ENCODE peak calls at places on chromosomes 11 and 22, in ten cellular contexts. One of them, this sample, is unnamed.

GRCh38 chr11:128890543-128891409 is at the start of gene KCNJ5:
- DNase-seq in endodermal cell: peak
- DNase-seq in amniotic stem cell: no peak
- DNase-seq in H7: peak
- DNase-seq in coronary artery: no peak
- DNase-seq in activated T-cell treated with anti-CD3 and anti-CD28 coated beads for 48 hours: no peak
- DNase-seq in AG04449: no peak
- DNase-seq in GM12891: no peak
- DNase-seq in H4: no peak
- DNase-seq in prostate gland: peak
- DNase-seq in this sample: peak

GRCh38 chr11:7611411-7611810 is 61.9 kb downstream of the CYB5R2 start:
- DNase-seq in AG04449: no peak
- DNase-seq in coronary artery: no peak
- DNase-seq in GM12891: no peak
- DNase-seq in activated T-cell treated with anti-CD3 and anti-CD28 coated beads for 48 hours: no peak
- DNase-seq in prostate gland: no peak
- DNase-seq in amniotic stem cell: no peak
- DNase-seq in H4: no peak
- DNase-seq in endodermal cell: no peak
- DNase-seq in H7: no peak
- DNase-seq in this sample: peak

GRCh38 chr22:21714784-21715183 is 20.8 kb downstream of the YPEL1 start:
- DNase-seq in H7: no peak
- DNase-seq in GM12891: no peak
- DNase-seq in amniotic stem cell: no peak
- DNase-seq in activated T-cell treated with anti-CD3 and anti-CD28 coated beads for 48 hours: no peak
- DNase-seq in endodermal cell: no peak
- DNase-seq in coronary artery: no peak
- DNase-seq in prostate gland: no peak
- DNase-seq in AG04449: no peak
- DNase-seq in H4: no peak
- DNase-seq in this sample: no peak

GRCh38 chr11:94767701-94768601 is at the start of gene AMOTL1:
- DNase-seq in AG04449: no peak
- DNase-seq in prostate gland: peak
- DNase-seq in coronary artery: peak
- DNase-seq in GM12891: peak
- DNase-seq in amniotic stem cell: peak
- DNase-seq in H7: peak
- DNase-seq in activated T-cell treated with anti-CD3 and anti-CD28 coated beads for 48 hours: peak
- DNase-seq in endodermal cell: peak
- DNase-seq in H4: peak
- DNase-seq in this sample: no peak

GRCh38 chr22:31244044-31244942 is 32.2 kb downstream of the LIMK2 start:
- DNase-seq in prostate gland: no peak
- DNase-seq in H4: peak
- DNase-seq in endodermal cell: peak
- DNase-seq in AG04449: peak
- DNase-seq in activated T-cell treated with anti-CD3 and anti-CD28 coated beads for 48 hours: no peak
- DNase-seq in coronary artery: no peak
- DNase-seq in GM12891: no peak
- DNase-seq in H7: peak
- DNase-seq in amniotic stem cell: peak
- DNase-seq in this sample: no peak

GRCh38 chr11:121133046-121133445 is 32.0 kb downstream of the TECTA start:
- DNase-seq in H4: no peak
- DNase-seq in endodermal cell: no peak
- DNase-seq in H7: no peak
- DNase-seq in activated T-cell treated with anti-CD3 and anti-CD28 coated beads for 48 hours: no peak
- DNase-seq in prostate gland: no peak
- DNase-seq in GM12891: no peak
- DNase-seq in AG04449: no peak
- DNase-seq in coronary artery: no peak
- DNase-seq in amniotic stem cell: no peak
- DNase-seq in this sample: no peak

GRCh38 chr22:33922268-33922667 is 2.0 kb upstream of the LARGE1 start:
- DNase-seq in prostate gland: peak
- DNase-seq in H4: no peak
- DNase-seq in amniotic stem cell: no peak
- DNase-seq in GM12891: no peak
- DNase-seq in H7: no peak
- DNase-seq in activated T-cell treated with anti-CD3 and anti-CD28 coated beads for 48 hours: no peak
- DNase-seq in endodermal cell: peak
- DNase-seq in coronary artery: no peak
- DNase-seq in AG04449: no peak
- DNase-seq in this sample: no peak

GRCh38 chr11:57216463-57216862 is 20.6 kb downstream of the APLNR start:
- DNase-seq in H7: no peak
- DNase-seq in activated T-cell treated with anti-CD3 and anti-CD28 coated beads for 48 hours: no peak
- DNase-seq in amniotic stem cell: no peak
- DNase-seq in AG04449: no peak
- DNase-seq in coronary artery: no peak
- DNase-seq in prostate gland: no peak
- DNase-seq in H4: no peak
- DNase-seq in GM12891: no peak
- DNase-seq in endodermal cell: no peak
- DNase-seq in this sample: no peak

GRCh38 chr11:130146797-130147196 is 12.8 kb upstream of the ST14 start:
- DNase-seq in amniotic stem cell: no peak
- DNase-seq in prostate gland: no peak
- DNase-seq in GM12891: no peak
- DNase-seq in endodermal cell: no peak
- DNase-seq in H4: no peak
- DNase-seq in coronary artery: peak
- DNase-seq in H7: no peak
- DNase-seq in activated T-cell treated with anti-CD3 and anti-CD28 coated beads for 48 hours: no peak
- DNase-seq in AG04449: no peak
- DNase-seq in this sample: peak

GRCh38 chr11:69292221-69292648 is 1.7 kb upstream of the MYEOV start:
- DNase-seq in amniotic stem cell: no peak
- DNase-seq in H7: peak
- DNase-seq in endodermal cell: peak
- DNase-seq in H4: no peak
- DNase-seq in GM12891: no peak
- DNase-seq in AG04449: no peak
- DNase-seq in coronary artery: no peak
- DNase-seq in activated T-cell treated with anti-CD3 and anti-CD28 coated beads for 48 hours: peak
- DNase-seq in prostate gland: no peak
- DNase-seq in this sample: no peak

GRCh38 chr11:12724301-12725046 is 50.3 kb downstream of the TEAD1 start:
- DNase-seq in amniotic stem cell: peak
- DNase-seq in coronary artery: no peak
- DNase-seq in endodermal cell: peak
- DNase-seq in H4: peak
- DNase-seq in GM12891: no peak
- DNase-seq in prostate gland: peak
- DNase-seq in activated T-cell treated with anti-CD3 and anti-CD28 coated beads for 48 hours: no peak
- DNase-seq in AG04449: peak
- DNase-seq in H7: peak
- DNase-seq in this sample: peak

GRCh38 chr11:77073328-77074001 is 6.7 kb downstream of the CAPN5 start:
- DNase-seq in activated T-cell treated with anti-CD3 and anti-CD28 coated beads for 48 hours: no peak
- DNase-seq in GM12891: no peak
- DNase-seq in prostate gland: peak
- DNase-seq in amniotic stem cell: peak
- DNase-seq in coronary artery: peak
- DNase-seq in H7: peak
- DNase-seq in endodermal cell: peak
- DNase-seq in H4: peak
- DNase-seq in AG04449: peak
- DNase-seq in this sample: peak

GRCh38 chr11:57903441-57904123 is 120.1 kb upstream of the OR9Q1 start:
- DNase-seq in prostate gland: peak
- DNase-seq in H4: peak
- DNase-seq in endodermal cell: peak
- DNase-seq in coronary artery: no peak
- DNase-seq in AG04449: no peak
- DNase-seq in H7: no peak
- DNase-seq in GM12891: peak
- DNase-seq in activated T-cell treated with anti-CD3 and anti-CD28 coated beads for 48 hours: peak
- DNase-seq in amniotic stem cell: no peak
- DNase-seq in this sample: peak

GRCh38 chr11:65417221-65417701 is 5.3 kb upstream of the NEAT1 start:
- DNase-seq in prostate gland: peak
- DNase-seq in H4: no peak
- DNase-seq in amniotic stem cell: no peak
- DNase-seq in AG04449: no peak
- DNase-seq in H7: peak
- DNase-seq in activated T-cell treated with anti-CD3 and anti-CD28 coated beads for 48 hours: no peak
- DNase-seq in GM12891: no peak
- DNase-seq in coronary artery: peak
- DNase-seq in endodermal cell: peak
- DNase-seq in this sample: peak

GRCh38 chr11:116598036-116598435 is 174.8 kb downstream of the BUD13 start:
- DNase-seq in activated T-cell treated with anti-CD3 and anti-CD28 coated beads for 48 hours: no peak
- DNase-seq in endodermal cell: peak
- DNase-seq in amniotic stem cell: no peak
- DNase-seq in AG04449: no peak
- DNase-seq in coronary artery: no peak
- DNase-seq in H4: no peak
- DNase-seq in GM12891: no peak
- DNase-seq in prostate gland: no peak
- DNase-seq in H7: no peak
- DNase-seq in this sample: no peak

GRCh38 chr22:49934144-49934890 is 15.9 kb downstream of the CRELD2 start:
- DNase-seq in H7: peak
- DNase-seq in prostate gland: peak
- DNase-seq in H4: peak
- DNase-seq in amniotic stem cell: no peak
- DNase-seq in coronary artery: no peak
- DNase-seq in AG04449: no peak
- DNase-seq in activated T-cell treated with anti-CD3 and anti-CD28 coated beads for 48 hours: no peak
- DNase-seq in endodermal cell: no peak
- DNase-seq in GM12891: no peak
- DNase-seq in this sample: no peak

GRCh38 chr11:128026596-128026995 is 560.8 kb downstream of the ETS1 start:
- DNase-seq in AG04449: peak
- DNase-seq in coronary artery: no peak
- DNase-seq in H7: no peak
- DNase-seq in prostate gland: no peak
- DNase-seq in H4: peak
- DNase-seq in GM12891: no peak
- DNase-seq in activated T-cell treated with anti-CD3 and anti-CD28 coated beads for 48 hours: no peak
- DNase-seq in endodermal cell: no peak
- DNase-seq in amniotic stem cell: peak
- DNase-seq in this sample: no peak

GRCh38 chr11:86103808-86104207 is 34.9 kb upstream of the PICALM start:
- DNase-seq in H4: no peak
- DNase-seq in H7: no peak
- DNase-seq in coronary artery: no peak
- DNase-seq in endodermal cell: no peak
- DNase-seq in amniotic stem cell: no peak
- DNase-seq in AG04449: no peak
- DNase-seq in GM12891: no peak
- DNase-seq in activated T-cell treated with anti-CD3 and anti-CD28 coated beads for 48 hours: no peak
- DNase-seq in prostate gland: no peak
- DNase-seq in this sample: no peak

GRCh38 chr22:50229370-50229769 is 15.5 kb downstream of the TUBGCP6 start:
- DNase-seq in amniotic stem cell: no peak
- DNase-seq in activated T-cell treated with anti-CD3 and anti-CD28 coated beads for 48 hours: no peak
- DNase-seq in endodermal cell: no peak
- DNase-seq in AG04449: no peak
- DNase-seq in prostate gland: no peak
- DNase-seq in H4: no peak
- DNase-seq in coronary artery: no peak
- DNase-seq in GM12891: no peak
- DNase-seq in H7: no peak
- DNase-seq in this sample: no peak

GRCh38 chr11:48307760-48308386 is 1.9 kb downstream of the OR4S1 start:
- DNase-seq in H4: peak
- DNase-seq in AG04449: no peak
- DNase-seq in GM12891: peak
- DNase-seq in prostate gland: peak
- DNase-seq in amniotic stem cell: no peak
- DNase-seq in activated T-cell treated with anti-CD3 and anti-CD28 coated beads for 48 hours: peak
- DNase-seq in endodermal cell: peak
- DNase-seq in H7: peak
- DNase-seq in coronary artery: no peak
- DNase-seq in this sample: peak

GRCh38 chr11:106072804-106073203 is 4.3 kb downstream of the KBTBD3 start:
- DNase-seq in AG04449: no peak
- DNase-seq in coronary artery: no peak
- DNase-seq in activated T-cell treated with anti-CD3 and anti-CD28 coated beads for 48 hours: no peak
- DNase-seq in H4: no peak
- DNase-seq in H7: no peak
- DNase-seq in prostate gland: no peak
- DNase-seq in GM12891: no peak
- DNase-seq in amniotic stem cell: no peak
- DNase-seq in endodermal cell: no peak
- DNase-seq in this sample: no peak

GRCh38 chr11:37511425-37511933 is 913.4 kb upstream of the RAG2 start:
- DNase-seq in H7: no peak
- DNase-seq in amniotic stem cell: no peak
- DNase-seq in endodermal cell: no peak
- DNase-seq in H4: peak
- DNase-seq in coronary artery: no peak
- DNase-seq in AG04449: peak
- DNase-seq in activated T-cell treated with anti-CD3 and anti-CD28 coated beads for 48 hours: no peak
- DNase-seq in GM12891: no peak
- DNase-seq in prostate gland: no peak
- DNase-seq in this sample: no peak

GRCh38 chr11:8532475-8532874 is 61.6 kb downstream of the STK33 start:
- DNase-seq in H7: no peak
- DNase-seq in GM12891: peak
- DNase-seq in H4: no peak
- DNase-seq in prostate gland: no peak
- DNase-seq in endodermal cell: no peak
- DNase-seq in coronary artery: no peak
- DNase-seq in amniotic stem cell: no peak
- DNase-seq in activated T-cell treated with anti-CD3 and anti-CD28 coated beads for 48 hours: no peak
- DNase-seq in AG04449: no peak
- DNase-seq in this sample: no peak

GRCh38 chr22:33747029-33747428 is 173.2 kb downstream of the LARGE1 start:
- DNase-seq in AG04449: no peak
- DNase-seq in prostate gland: no peak
- DNase-seq in amniotic stem cell: no peak
- DNase-seq in H4: no peak
- DNase-seq in H7: no peak
- DNase-seq in activated T-cell treated with anti-CD3 and anti-CD28 coated beads for 48 hours: no peak
- DNase-seq in endodermal cell: no peak
- DNase-seq in coronary artery: no peak
- DNase-seq in GM12891: no peak
- DNase-seq in this sample: peak

GRCh38 chr11:70399681-70400112 is 1.4 kb downstream of the CTTN start:
- DNase-seq in GM12891: no peak
- DNase-seq in coronary artery: peak
- DNase-seq in prostate gland: peak
- DNase-seq in endodermal cell: peak
- DNase-seq in H4: peak
- DNase-seq in amniotic stem cell: peak
- DNase-seq in activated T-cell treated with anti-CD3 and anti-CD28 coated beads for 48 hours: no peak
- DNase-seq in AG04449: peak
- DNase-seq in H7: peak
- DNase-seq in this sample: peak

GRCh38 chr11:42049650-42050049 is 590.2 kb upstream of the LRRC4C start:
- DNase-seq in activated T-cell treated with anti-CD3 and anti-CD28 coated beads for 48 hours: no peak
- DNase-seq in H4: no peak
- DNase-seq in GM12891: no peak
- DNase-seq in H7: no peak
- DNase-seq in AG04449: no peak
- DNase-seq in amniotic stem cell: no peak
- DNase-seq in prostate gland: no peak
- DNase-seq in coronary artery: no peak
- DNase-seq in endodermal cell: no peak
- DNase-seq in this sample: no peak

GRCh38 chr11:61747389-61748285 is 4.8 kb upstream of the MYRF start:
- DNase-seq in prostate gland: peak
- DNase-seq in coronary artery: no peak
- DNase-seq in GM12891: peak
- DNase-seq in amniotic stem cell: no peak
- DNase-seq in endodermal cell: peak
- DNase-seq in H7: peak
- DNase-seq in H4: peak
- DNase-seq in AG04449: no peak
- DNase-seq in activated T-cell treated with anti-CD3 and anti-CD28 coated beads for 48 hours: peak
- DNase-seq in this sample: peak